ENCODE peak calls at places on chromosomes 7 and 10, in nine cellular contexts. One of them, this sample, is unnamed.

GRCh38 chr10:129074939-129075338 is 392.1 kb upstream of the MGMT start:
- DNase-seq in fibroblast of mammary gland: no peak
- DNase-seq in skeletal muscle cell: no peak
- DNase-seq in BJ: no peak
- DNase-seq in IMR-90: no peak
- DNase-seq in GM04503: no peak
- DNase-seq in NCI-H1092: no peak
- DNase-seq in CD4-positive, CD25-positive, alpha-beta regulatory T cell: peak; percentile 9
- DNase-seq in caudate nucleus: no peak
- DNase-seq in this sample: no peak

GRCh38 chr10:48610585-48611093 is 5.8 kb upstream of the ARHGAP22 start:
- DNase-seq in CD4-positive, CD25-positive, alpha-beta regulatory T cell: no peak
- DNase-seq in NCI-H1092: no peak
- DNase-seq in BJ: no peak
- DNase-seq in caudate nucleus: no peak
- DNase-seq in skeletal muscle cell: no peak
- DNase-seq in GM04503: no peak
- DNase-seq in IMR-90: no peak
- DNase-seq in fibroblast of mammary gland: no peak
- DNase-seq in this sample: no peak

GRCh38 chr7:23167691-23168090 is 14.2 kb upstream of the NUP42 start:
- DNase-seq in CD4-positive, CD25-positive, alpha-beta regulatory T cell: no peak
- DNase-seq in NCI-H1092: no peak
- DNase-seq in caudate nucleus: no peak
- DNase-seq in BJ: no peak
- DNase-seq in fibroblast of mammary gland: no peak
- DNase-seq in GM04503: no peak
- DNase-seq in IMR-90: no peak
- DNase-seq in skeletal muscle cell: no peak
- DNase-seq in this sample: no peak

GRCh38 chr10:125060851-125061556 is 99.4 kb downstream of the CTBP2 start:
- DNase-seq in caudate nucleus: peak; percentile 87
- DNase-seq in BJ: peak; percentile 73
- DNase-seq in CD4-positive, CD25-positive, alpha-beta regulatory T cell: peak; percentile 36
- DNase-seq in IMR-90: peak; percentile 80
- DNase-seq in GM04503: peak; percentile 90
- DNase-seq in fibroblast of mammary gland: peak; percentile 78
- DNase-seq in NCI-H1092: peak; percentile 33
- DNase-seq in skeletal muscle cell: no peak
- DNase-seq in this sample: peak; percentile 32

GRCh38 chr7:151724250-151724915 is 152.5 kb downstream of the PRKAG2 start:
- DNase-seq in caudate nucleus: no peak
- DNase-seq in IMR-90: no peak
- DNase-seq in skeletal muscle cell: no peak
- DNase-seq in fibroblast of mammary gland: no peak
- DNase-seq in BJ: no peak
- DNase-seq in CD4-positive, CD25-positive, alpha-beta regulatory T cell: no peak
- DNase-seq in NCI-H1092: no peak
- DNase-seq in GM04503: no peak
- DNase-seq in this sample: no peak

GRCh38 chr7:116948934-116949333 is 4.4 kb upstream of the ST7 start:
- DNase-seq in IMR-90: no peak
- DNase-seq in GM04503: no peak
- DNase-seq in BJ: no peak
- DNase-seq in skeletal muscle cell: no peak
- DNase-seq in CD4-positive, CD25-positive, alpha-beta regulatory T cell: no peak
- DNase-seq in NCI-H1092: peak; percentile 24
- DNase-seq in caudate nucleus: no peak
- DNase-seq in fibroblast of mammary gland: no peak
- DNase-seq in this sample: no peak

GRCh38 chr10:132486539-132487121 is 51.0 kb upstream of the INPP5A start:
- DNase-seq in IMR-90: no peak
- DNase-seq in skeletal muscle cell: no peak
- DNase-seq in GM04503: no peak
- DNase-seq in caudate nucleus: no peak
- DNase-seq in NCI-H1092: no peak
- DNase-seq in CD4-positive, CD25-positive, alpha-beta regulatory T cell: no peak
- DNase-seq in fibroblast of mammary gland: no peak
- DNase-seq in BJ: no peak
- DNase-seq in this sample: no peak

GRCh38 chr10:15804109-15804508 is 56.2 kb downstream of the MINDY3 start:
- DNase-seq in GM04503: no peak
- DNase-seq in CD4-positive, CD25-positive, alpha-beta regulatory T cell: no peak
- DNase-seq in BJ: no peak
- DNase-seq in caudate nucleus: no peak
- DNase-seq in NCI-H1092: no peak
- DNase-seq in fibroblast of mammary gland: no peak
- DNase-seq in skeletal muscle cell: no peak
- DNase-seq in IMR-90: no peak
- DNase-seq in this sample: no peak

GRCh38 chr7:27110977-27111752 is 8.7 kb upstream of the HOXA2 start:
- DNase-seq in fibroblast of mammary gland: peak; percentile 91
- DNase-seq in caudate nucleus: no peak
- DNase-seq in BJ: no peak
- DNase-seq in skeletal muscle cell: peak; percentile 62
- DNase-seq in CD4-positive, CD25-positive, alpha-beta regulatory T cell: no peak
- DNase-seq in IMR-90: peak; percentile 92
- DNase-seq in GM04503: no peak
- DNase-seq in NCI-H1092: no peak
- DNase-seq in this sample: no peak

GRCh38 chr10:94006591-94007550 is 13.1 kb downstream of the PLCE1 start:
- DNase-seq in caudate nucleus: no peak
- DNase-seq in NCI-H1092: no peak
- DNase-seq in CD4-positive, CD25-positive, alpha-beta regulatory T cell: no peak
- DNase-seq in BJ: peak; percentile 73
- DNase-seq in fibroblast of mammary gland: peak; percentile 76
- DNase-seq in IMR-90: peak; percentile 78
- DNase-seq in skeletal muscle cell: peak; percentile 66
- DNase-seq in GM04503: peak; percentile 79
- DNase-seq in this sample: no peak

GRCh38 chr10:119725550-119726290 is at the start of gene INPP5F:
- DNase-seq in CD4-positive, CD25-positive, alpha-beta regulatory T cell: peak; percentile 96
- DNase-seq in caudate nucleus: peak; percentile 99
- DNase-seq in NCI-H1092: peak; percentile 94
- DNase-seq in fibroblast of mammary gland: peak; percentile 95
- DNase-seq in BJ: peak; percentile 82
- DNase-seq in GM04503: peak; percentile 86
- DNase-seq in IMR-90: peak; percentile 96
- DNase-seq in skeletal muscle cell: peak; percentile 92
- DNase-seq in this sample: peak; percentile 98

GRCh38 chr7:102425639-102426267 is 7.6 kb upstream of the ORAI2 start:
- DNase-seq in GM04503: no peak
- DNase-seq in CD4-positive, CD25-positive, alpha-beta regulatory T cell: peak; percentile 90
- DNase-seq in IMR-90: no peak
- DNase-seq in caudate nucleus: no peak
- DNase-seq in skeletal muscle cell: no peak
- DNase-seq in fibroblast of mammary gland: no peak
- DNase-seq in BJ: no peak
- DNase-seq in NCI-H1092: no peak
- DNase-seq in this sample: no peak

GRCh38 chr10:126867567-126868365 is 37.5 kb upstream of the DOCK1 start:
- DNase-seq in fibroblast of mammary gland: peak; percentile 97
- DNase-seq in BJ: peak; percentile 100
- DNase-seq in skeletal muscle cell: peak; percentile 76
- DNase-seq in caudate nucleus: no peak
- DNase-seq in CD4-positive, CD25-positive, alpha-beta regulatory T cell: no peak
- DNase-seq in IMR-90: peak; percentile 79
- DNase-seq in NCI-H1092: no peak
- DNase-seq in GM04503: peak; percentile 100
- DNase-seq in this sample: no peak

GRCh38 chr7:2151235-2151634 is 81.5 kb downstream of the MAD1L1 start:
- DNase-seq in IMR-90: no peak
- DNase-seq in caudate nucleus: peak; percentile 38
- DNase-seq in NCI-H1092: no peak
- DNase-seq in fibroblast of mammary gland: no peak
- DNase-seq in GM04503: no peak
- DNase-seq in CD4-positive, CD25-positive, alpha-beta regulatory T cell: no peak
- DNase-seq in skeletal muscle cell: no peak
- DNase-seq in BJ: no peak
- DNase-seq in this sample: no peak

GRCh38 chr10:23192741-23193434 is 776 bp downstream of the PTF1A start:
- DNase-seq in CD4-positive, CD25-positive, alpha-beta regulatory T cell: no peak
- DNase-seq in skeletal muscle cell: no peak
- DNase-seq in NCI-H1092: no peak
- DNase-seq in caudate nucleus: no peak
- DNase-seq in fibroblast of mammary gland: no peak
- DNase-seq in IMR-90: no peak
- DNase-seq in BJ: no peak
- DNase-seq in GM04503: no peak
- DNase-seq in this sample: no peak

GRCh38 chr10:48187713-48188541 is 86.6 kb downstream of the FRMPD2 start:
- DNase-seq in skeletal muscle cell: no peak
- DNase-seq in CD4-positive, CD25-positive, alpha-beta regulatory T cell: no peak
- DNase-seq in caudate nucleus: peak; percentile 16
- DNase-seq in NCI-H1092: peak; percentile 10
- DNase-seq in BJ: no peak
- DNase-seq in IMR-90: no peak
- DNase-seq in GM04503: no peak
- DNase-seq in fibroblast of mammary gland: no peak
- DNase-seq in this sample: no peak

GRCh38 chr7:121337398-121337797 is 8.6 kb downstream of the WNT16 start:
- DNase-seq in GM04503: no peak
- DNase-seq in CD4-positive, CD25-positive, alpha-beta regulatory T cell: no peak
- DNase-seq in fibroblast of mammary gland: no peak
- DNase-seq in IMR-90: no peak
- DNase-seq in NCI-H1092: no peak
- DNase-seq in caudate nucleus: no peak
- DNase-seq in skeletal muscle cell: no peak
- DNase-seq in BJ: no peak
- DNase-seq in this sample: no peak

GRCh38 chr7:40220421-40220911 is 85.7 kb downstream of the SUGCT start:
- DNase-seq in skeletal muscle cell: no peak
- DNase-seq in CD4-positive, CD25-positive, alpha-beta regulatory T cell: no peak
- DNase-seq in BJ: peak; percentile 44
- DNase-seq in IMR-90: peak; percentile 47
- DNase-seq in NCI-H1092: no peak
- DNase-seq in GM04503: peak; percentile 41
- DNase-seq in caudate nucleus: no peak
- DNase-seq in fibroblast of mammary gland: peak; percentile 80
- DNase-seq in this sample: no peak

GRCh38 chr10:132644544-132645530 is 107.2 kb downstream of the INPP5A start:
- DNase-seq in skeletal muscle cell: no peak
- DNase-seq in CD4-positive, CD25-positive, alpha-beta regulatory T cell: no peak
- DNase-seq in fibroblast of mammary gland: no peak
- DNase-seq in caudate nucleus: no peak
- DNase-seq in NCI-H1092: no peak
- DNase-seq in IMR-90: no peak
- DNase-seq in BJ: no peak
- DNase-seq in GM04503: no peak
- DNase-seq in this sample: no peak

GRCh38 chr10:60048146-60048545 is 141.8 kb upstream of the CCDC6 start:
- DNase-seq in GM04503: no peak
- DNase-seq in fibroblast of mammary gland: peak; percentile 15
- DNase-seq in skeletal muscle cell: no peak
- DNase-seq in NCI-H1092: no peak
- DNase-seq in caudate nucleus: no peak
- DNase-seq in BJ: no peak
- DNase-seq in CD4-positive, CD25-positive, alpha-beta regulatory T cell: no peak
- DNase-seq in IMR-90: no peak
- DNase-seq in this sample: no peak

GRCh38 chr10:68249297-68249696 is 17.4 kb upstream of the ATOH7 start:
- DNase-seq in GM04503: no peak
- DNase-seq in caudate nucleus: no peak
- DNase-seq in BJ: no peak
- DNase-seq in IMR-90: no peak
- DNase-seq in skeletal muscle cell: no peak
- DNase-seq in NCI-H1092: no peak
- DNase-seq in fibroblast of mammary gland: no peak
- DNase-seq in CD4-positive, CD25-positive, alpha-beta regulatory T cell: no peak
- DNase-seq in this sample: no peak

GRCh38 chr7:140079121-140079536 is 16.4 kb upstream of the PARP12 start:
- DNase-seq in NCI-H1092: no peak
- DNase-seq in BJ: no peak
- DNase-seq in skeletal muscle cell: peak; percentile 49
- DNase-seq in caudate nucleus: no peak
- DNase-seq in GM04503: no peak
- DNase-seq in CD4-positive, CD25-positive, alpha-beta regulatory T cell: no peak
- DNase-seq in IMR-90: peak; percentile 83
- DNase-seq in fibroblast of mammary gland: peak; percentile 94
- DNase-seq in this sample: no peak

GRCh38 chr10:71467161-71467560 is 70.4 kb downstream of the CDH23 start:
- DNase-seq in fibroblast of mammary gland: no peak
- DNase-seq in CD4-positive, CD25-positive, alpha-beta regulatory T cell: no peak
- DNase-seq in GM04503: no peak
- DNase-seq in skeletal muscle cell: no peak
- DNase-seq in BJ: no peak
- DNase-seq in caudate nucleus: no peak
- DNase-seq in NCI-H1092: no peak
- DNase-seq in IMR-90: no peak
- DNase-seq in this sample: no peak

GRCh38 chr7:91883676-91884362 is 3.3 kb upstream of the MTERF1 start:
- DNase-seq in CD4-positive, CD25-positive, alpha-beta regulatory T cell: no peak
- DNase-seq in BJ: no peak
- DNase-seq in NCI-H1092: no peak
- DNase-seq in IMR-90: no peak
- DNase-seq in caudate nucleus: no peak
- DNase-seq in fibroblast of mammary gland: no peak
- DNase-seq in skeletal muscle cell: no peak
- DNase-seq in GM04503: no peak
- DNase-seq in this sample: peak; percentile 64

GRCh38 chr7:46146454-46147255 is 225.6 kb upstream of the IGFBP3 start:
- DNase-seq in CD4-positive, CD25-positive, alpha-beta regulatory T cell: no peak
- DNase-seq in caudate nucleus: no peak
- DNase-seq in BJ: peak; percentile 70
- DNase-seq in skeletal muscle cell: no peak
- DNase-seq in fibroblast of mammary gland: peak; percentile 41
- DNase-seq in GM04503: peak; percentile 93
- DNase-seq in IMR-90: peak; percentile 70
- DNase-seq in NCI-H1092: no peak
- DNase-seq in this sample: no peak

GRCh38 chr7:1700536-1701333 is 30.7 kb downstream of the ELFN1 start:
- DNase-seq in caudate nucleus: no peak
- DNase-seq in GM04503: no peak
- DNase-seq in CD4-positive, CD25-positive, alpha-beta regulatory T cell: no peak
- DNase-seq in NCI-H1092: no peak
- DNase-seq in IMR-90: no peak
- DNase-seq in skeletal muscle cell: no peak
- DNase-seq in BJ: no peak
- DNase-seq in fibroblast of mammary gland: no peak
- DNase-seq in this sample: no peak

GRCh38 chr7:7956531-7957221 is 11.9 kb upstream of the GLCCI1 start:
- DNase-seq in skeletal muscle cell: no peak
- DNase-seq in IMR-90: peak; percentile 78
- DNase-seq in GM04503: peak; percentile 45
- DNase-seq in NCI-H1092: no peak
- DNase-seq in CD4-positive, CD25-positive, alpha-beta regulatory T cell: no peak
- DNase-seq in caudate nucleus: no peak
- DNase-seq in BJ: peak; percentile 57
- DNase-seq in fibroblast of mammary gland: peak; percentile 72
- DNase-seq in this sample: no peak

GRCh38 chr7:45885264-45885882 is 2.9 kb upstream of the IGFBP1 start:
- DNase-seq in CD4-positive, CD25-positive, alpha-beta regulatory T cell: no peak
- DNase-seq in IMR-90: no peak
- DNase-seq in caudate nucleus: no peak
- DNase-seq in skeletal muscle cell: no peak
- DNase-seq in GM04503: no peak
- DNase-seq in NCI-H1092: no peak
- DNase-seq in fibroblast of mammary gland: peak; percentile 25
- DNase-seq in BJ: no peak
- DNase-seq in this sample: peak; percentile 86

GRCh38 chr7:142587578-142588191 is 161.6 kb upstream of the PRSS1 start:
- DNase-seq in CD4-positive, CD25-positive, alpha-beta regulatory T cell: peak; percentile 73
- DNase-seq in caudate nucleus: no peak
- DNase-seq in IMR-90: peak; percentile 81
- DNase-seq in BJ: no peak
- DNase-seq in fibroblast of mammary gland: peak; percentile 87
- DNase-seq in skeletal muscle cell: no peak
- DNase-seq in NCI-H1092: no peak
- DNase-seq in GM04503: peak; percentile 39
- DNase-seq in this sample: peak; percentile 92

GRCh38 chr10:93695720-93696119 is 6.7 kb downstream of the FRA10AC1 start:
- DNase-seq in GM04503: no peak
- DNase-seq in fibroblast of mammary gland: no peak
- DNase-seq in IMR-90: no peak
- DNase-seq in skeletal muscle cell: no peak
- DNase-seq in NCI-H1092: no peak
- DNase-seq in BJ: no peak
- DNase-seq in CD4-positive, CD25-positive, alpha-beta regulatory T cell: no peak
- DNase-seq in caudate nucleus: no peak
- DNase-seq in this sample: no peak

GRCh38 chr10:112811741-112812551 is 138.1 kb upstream of the TCF7L2 start:
- DNase-seq in GM04503: peak; percentile 95
- DNase-seq in caudate nucleus: no peak
- DNase-seq in CD4-positive, CD25-positive, alpha-beta regulatory T cell: no peak
- DNase-seq in NCI-H1092: no peak
- DNase-seq in skeletal muscle cell: peak; percentile 78
- DNase-seq in BJ: peak; percentile 96
- DNase-seq in IMR-90: peak; percentile 94
- DNase-seq in fibroblast of mammary gland: peak; percentile 92
- DNase-seq in this sample: peak; percentile 87